ENCODE peak calls at places on chromosomes 2 and 18, in four cellular contexts. Z, Q, V and F are unnamed samples. For H3K4me1, the result is how much of the 10 kb centered on the place peaks cover.

GRCh38 chr2:172869861-172870260 is 134.2 kb downstream of the RAPGEF4 start:
- DNase-seq in Z (no peak), Q (no peak), V (no peak), F (no peak)

GRCh38 chr2:135798275-135798705 is 38.7 kb downstream of the LCT start:
- DNase-seq in Z (no peak), Q (no peak), V (no peak), F (no peak)

GRCh38 chr2:45637440-45637839 is 14.0 kb upstream of the PRKCE start:
- DNase-seq in Z (no peak), Q (no peak), V (no peak), F (no peak)

GRCh38 chr18:45652703-45653490 is 37.6 kb downstream of the SLC14A2 start:
- DNase-seq in Z (no peak), Q (no peak), V (no peak), F (no peak)

GRCh38 chr2:28225472-28225915 is 167.2 kb upstream of the FOSL2 start:
- DNase-seq in Z (no peak), Q (no peak), V (no peak), F (no peak)

GRCh38 chr2:189153608-189154007 is 26.0 kb downstream of the COL5A2 start:
- DNase-seq in Z (no peak), Q (no peak), V (no peak), F (no peak)

GRCh38 chr2:150621800-150622199 is 134.3 kb upstream of the RND3 start:
- DNase-seq in Z (no peak), Q (no peak), V (peak), F (no peak)

GRCh38 chr2:231037202-231037730 is at the start of gene C2orf72:
- DNase-seq in Z (no peak), Q (no peak), V (no peak), F (peak)

GRCh38 chr2:64455031-64455332 is 1.0 kb downstream of the LGALSL start:
- DNase-seq in Z (no peak), Q (no peak), V (no peak), F (no peak)

GRCh38 chr2:17309741-17310339 is 208.4 kb downstream of the RAD51AP2 start:
- DNase-seq in Z (peak), Q (no peak), V (peak), F (peak)

GRCh38 chr2:30026091-30027055 is 105.0 kb upstream of the ALK start:
- DNase-seq in Z (peak), Q (no peak), V (peak), F (peak)

GRCh38 chr2:54606393-54606973 is 117.0 kb upstream of the EML6 start:
- DNase-seq in Z (no peak), Q (no peak), V (no peak), F (no peak)

GRCh38 chr2:69950241-69950640 is 11.2 kb downstream of the ASPRV1 start:
- DNase-seq in Z (no peak), Q (no peak), V (no peak), F (no peak)

GRCh38 chr2:98469862-98470544 is 25.3 kb downstream of the INPP4A start:
- DNase-seq in Z (no peak), Q (peak), V (no peak), F (no peak)

GRCh38 chr18:8730080-8730827 is 24.9 kb downstream of the MTCL1 start:
- DNase-seq in Z (peak), Q (no peak), V (peak), F (peak)

GRCh38 chr2:240467149-240467642 is 31.7 kb downstream of the GPC1 start:
- DNase-seq in Z (no peak), Q (peak), V (peak), F (peak)

GRCh38 chr2:118815731-118816130 is 31.7 kb downstream of the EN1 start:
- DNase-seq in Z (no peak), Q (no peak), V (no peak), F (no peak)

GRCh38 chr2:127106457-127106997 is 427 bp downstream of the BIN1 start:
- DNase-seq in Z (no peak), Q (peak), V (no peak), F (peak)

GRCh38 chr18:47260138-47260923 is 8.9 kb upstream of the SKOR2 start:
- DNase-seq in Z (peak), Q (no peak), V (peak), F (no peak)

GRCh38 chr2:60555066-60555793 is 1.8 kb upstream of the BCL11A start:
- DNase-seq in Z (peak), Q (peak), V (peak), F (peak)

GRCh38 chr2:241850544-241851324 is 8.0 kb downstream of the PDCD1 start:
- DNase-seq in Z (no peak), Q (peak), V (no peak), F (peak)

GRCh38 chr18:44410740-44411139 is 269.9 kb upstream of the SETBP1 start:
- DNase-seq in Z (no peak), Q (no peak), V (no peak), F (no peak)

GRCh38 chr2:238720232-238720672 is 127.6 kb upstream of the TWIST2 start:
- DNase-seq in Z (peak), Q (no peak), V (peak), F (peak)

GRCh38 chr2:105183555-105184323 is 57.8 kb upstream of the GPR45 start:
- DNase-seq in Z (no peak), Q (no peak), V (no peak), F (no peak)

GRCh38 chr2:52639692-52640091 is 1127.9 kb upstream of the CHAC2 start:
- DNase-seq in Z (no peak), Q (no peak), V (no peak), F (no peak)

GRCh38 chr18:46939998-46940571 is 22.7 kb downstream of the KATNAL2 start:
- DNase-seq in Z (no peak), Q (no peak), V (no peak), F (no peak)

GRCh38 chr2:73084971-73085370 is 13.5 kb upstream of the SFXN5 start:
- DNase-seq in Z (no peak), Q (no peak), V (no peak), F (no peak)

GRCh38 chr2:74507926-74508520 is 528 bp upstream of the PCGF1 start:
- DNase-seq in Z (no peak), Q (peak), V (peak), F (peak)

GRCh38 chr2:133848111-133848649 is 279.9 kb upstream of the NCKAP5 start:
- DNase-seq in Z (no peak), Q (no peak), V (no peak), F (no peak)

GRCh38 chr2:204692790-204693189 is 147.5 kb downstream of the PARD3B start:
- DNase-seq in Z (no peak), Q (no peak), V (no peak), F (no peak)

GRCh38 chr2:3793233-3793632 is 89.9 kb downstream of the DCDC2C start:
- DNase-seq in Z (no peak), Q (no peak), V (no peak), F (no peak)

GRCh38 chr2:81600088-81600487 is 1295.5 kb upstream of the LRRTM1 start:
- DNase-seq in Z (no peak), Q (no peak), V (no peak), F (no peak)

GRCh38 chr2:81598437-81598836 is 1293.9 kb upstream of the LRRTM1 start:
- DNase-seq in Z (no peak), Q (no peak), V (no peak), F (no peak)
- TF ChIP-seq CTCF in Z (no peak), Q (no peak), V (no peak), F (no peak)

DNA sequence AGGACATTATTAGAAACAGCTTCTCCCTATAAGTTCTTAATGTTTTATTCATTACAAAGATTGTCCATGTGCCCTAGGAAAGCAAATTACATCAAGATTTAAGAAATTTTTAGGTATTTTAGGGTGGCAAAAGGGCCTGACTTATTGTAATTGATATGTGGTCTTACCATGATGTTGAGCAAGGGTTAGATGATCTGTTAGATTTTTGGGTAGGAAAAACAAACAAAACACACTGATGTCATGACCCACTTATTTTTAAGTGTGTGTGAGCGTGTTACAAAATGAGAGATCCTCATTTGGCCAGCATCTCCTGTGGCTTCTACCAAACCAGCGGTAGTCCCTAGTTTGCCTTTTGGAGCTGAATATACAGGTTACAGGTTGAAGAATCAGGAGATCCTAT is 89.7 kb upstream of the ITGB6 start:
- DNase-seq in Z (no peak), Q (no peak), V (no peak), F (no peak)
- H3K4me1 ChIP-seq in Z (under half), Q (under half), V (under half), F (under half)

DNA sequence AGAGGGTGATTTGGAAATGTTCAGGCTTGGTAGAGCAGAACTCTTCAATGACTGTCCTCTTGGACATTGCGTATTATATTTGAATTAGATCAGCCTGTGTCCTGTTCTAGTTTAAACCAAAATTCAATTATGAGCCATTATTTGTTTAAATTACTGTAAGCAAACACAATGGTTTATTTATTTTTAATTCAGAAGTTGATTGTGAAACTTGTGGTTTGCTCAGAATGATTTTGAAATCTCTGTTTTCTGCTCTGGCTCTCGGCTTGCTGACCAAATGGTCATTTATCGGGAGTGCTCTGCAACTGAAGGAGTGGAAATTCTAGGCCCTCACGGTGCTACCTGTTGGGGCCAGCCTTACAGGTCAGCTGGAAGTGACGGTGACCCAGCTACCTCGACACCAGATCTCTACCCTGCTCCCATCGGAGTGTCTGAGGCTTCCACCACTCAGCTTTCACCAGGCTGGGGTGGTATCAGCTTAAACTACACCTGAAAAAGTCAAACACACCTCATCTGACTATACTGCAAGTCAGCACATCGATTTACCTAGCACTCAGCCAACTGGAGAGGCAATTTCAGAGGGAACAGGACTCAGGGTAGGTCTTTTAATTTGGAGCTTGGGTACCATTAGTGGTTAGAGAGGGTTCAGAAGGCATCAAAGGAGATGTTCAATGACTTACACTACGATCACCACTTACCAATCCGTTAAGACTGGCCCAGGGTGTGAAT is 36.8 kb upstream of the GPD2 start:
- DNase-seq in Z (no peak), Q (no peak), V (peak), F (no peak)
- TF ChIP-seq CTCF in Z (no peak), Q (no peak), V (no peak), F (no peak)

GRCh38 chr2:35023545-35023944 is 1332.0 kb upstream of the CRIM1 start:
- DNase-seq in Z (no peak), Q (no peak), V (no peak), F (no peak)
- H3K4me1 ChIP-seq in Z (under half), Q (under half), V (under half), F (under half)

DNA sequence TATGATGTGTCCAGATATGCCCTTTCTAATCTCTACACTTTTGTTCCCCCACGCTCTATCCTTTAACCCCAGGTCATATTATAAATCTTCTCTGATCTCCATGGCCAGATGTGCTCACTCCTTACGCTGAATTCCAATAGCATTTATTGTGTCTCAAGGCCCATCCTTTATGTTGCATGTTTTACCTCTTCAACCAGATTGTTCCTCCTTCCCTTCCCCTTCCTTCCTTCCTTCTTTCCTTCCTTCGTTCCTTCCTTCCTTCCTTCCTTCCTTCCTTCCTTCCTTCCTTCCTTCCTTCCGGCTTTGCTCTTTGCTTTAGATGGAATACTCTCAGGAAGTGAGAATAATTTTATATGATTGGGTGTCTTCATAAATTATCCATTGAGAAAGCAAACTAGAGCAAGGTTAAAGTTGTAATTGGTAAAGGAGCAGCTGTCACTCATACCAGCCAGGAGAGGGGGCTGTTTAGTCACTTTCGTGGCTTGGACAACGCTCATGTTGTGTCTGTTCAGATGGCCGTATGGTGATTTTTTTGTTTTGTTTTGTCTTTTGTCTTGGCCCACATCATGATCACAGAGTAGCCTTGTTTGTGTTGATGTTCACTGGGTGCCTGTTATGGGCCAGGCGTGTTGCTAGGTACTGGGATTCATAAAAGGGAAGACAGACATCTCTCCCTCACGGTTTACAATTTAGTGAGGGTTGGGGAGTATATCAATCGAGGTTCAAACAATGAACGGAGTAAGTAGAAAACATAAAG is 68.0 kb downstream of the DAW1 start:
- DNase-seq in Z (peak), Q (no peak), V (peak), F (peak)
- TF ChIP-seq CTCF in Z (peak), Q (no peak), V (peak), F (peak)

GRCh38 chr2:63050186-63050915 is at the start of gene OTX1:
- DNase-seq in Z (peak), Q (peak), V (peak), F (no peak)
- H3K4me1 ChIP-seq in Z (under half), Q (half or more), V (under half), F (under half)